ENCODE peak calls at places on chromosomes 11 and 22, in six cellular contexts. Q, N, W, Z, E and P are unnamed samples.

GRCh38 chr22:50282361-50283144 is 12.4 kb upstream of the MAPK11 start:
- DNase-seq in Q (no peak), N (peak), W (peak), Z (peak), E (peak), P (peak)

GRCh38 chr22:23894710-23895598 is 771 bp downstream of the MIF start:
- DNase-seq in Q (peak), N (peak), W (peak), Z (peak), E (peak), P (peak)

GRCh38 chr22:45336971-45337431 is 27.3 kb downstream of the FAM118A start:
- DNase-seq in Q (peak), N (no peak), W (no peak), Z (peak), E (no peak), P (no peak)

GRCh38 chr22:19111584-19111983 is 10.6 kb downstream of the DGCR2 start:
- DNase-seq in Q (no peak), N (no peak), W (no peak), Z (no peak), E (no peak), P (no peak)

GRCh38 chr11:19577849-19578619 is 134.6 kb upstream of the NAV2 start:
- DNase-seq in Q (no peak), N (no peak), W (no peak), Z (peak), E (peak), P (peak)

GRCh38 chr22:49800408-49801238 is 27.1 kb downstream of the BRD1 start:
- DNase-seq in Q (no peak), N (no peak), W (no peak), Z (no peak), E (no peak), P (no peak)

GRCh38 chr11:70592641-70593165 is 194.4 kb downstream of the CTTN start:
- DNase-seq in Q (no peak), N (no peak), W (no peak), Z (no peak), E (no peak), P (no peak)

GRCh38 chr11:132424433-132424832 is 1054.0 kb downstream of the NTM start:
- DNase-seq in Q (no peak), N (no peak), W (no peak), Z (no peak), E (peak), P (no peak)

GRCh38 chr11:44592125-44592643 is 26.7 kb downstream of the CD82 start:
- DNase-seq in Q (peak), N (no peak), W (no peak), Z (no peak), E (peak), P (peak)

GRCh38 chr22:39234157-39234793 is 10.5 kb downstream of the PDGFB start:
- DNase-seq in Q (no peak), N (no peak), W (no peak), Z (peak), E (peak), P (no peak)

GRCh38 chr11:71179877-71180276 is 72.5 kb downstream of the SHANK2 start:
- DNase-seq in Q (no peak), N (no peak), W (no peak), Z (no peak), E (no peak), P (no peak)

GRCh38 chr22:49261616-49262015 is 566.1 kb downstream of the BRD1 start:
- DNase-seq in Q (no peak), N (peak), W (no peak), Z (no peak), E (no peak), P (no peak)

GRCh38 chr11:113806403-113806802 is 26.8 kb downstream of the CLDN25 start:
- DNase-seq in Q (no peak), N (no peak), W (peak), Z (no peak), E (peak), P (peak)

GRCh38 chr11:92765965-92766371 is 203.5 kb upstream of the MTNR1B start:
- DNase-seq in Q (no peak), N (no peak), W (no peak), Z (peak), E (peak), P (peak)

GRCh38 chr11:22681281-22681812 is 14.9 kb downstream of the GAS2 start:
- DNase-seq in Q (no peak), N (no peak), W (no peak), Z (no peak), E (no peak), P (no peak)

GRCh38 chr22:32325416-32325801 is 32.3 kb upstream of the RFPL3 start:
- DNase-seq in Q (no peak), N (peak), W (no peak), Z (no peak), E (no peak), P (no peak)

GRCh38 chr22:22397292-22397870 is 111.2 kb downstream of the ZNF280B start:
- DNase-seq in Q (no peak), N (no peak), W (peak), Z (peak), E (peak), P (peak)
- TF ChIP-seq CTCF in Q (no peak), N (no peak), W (no peak), Z (peak), E (peak), P (peak)

DNA sequence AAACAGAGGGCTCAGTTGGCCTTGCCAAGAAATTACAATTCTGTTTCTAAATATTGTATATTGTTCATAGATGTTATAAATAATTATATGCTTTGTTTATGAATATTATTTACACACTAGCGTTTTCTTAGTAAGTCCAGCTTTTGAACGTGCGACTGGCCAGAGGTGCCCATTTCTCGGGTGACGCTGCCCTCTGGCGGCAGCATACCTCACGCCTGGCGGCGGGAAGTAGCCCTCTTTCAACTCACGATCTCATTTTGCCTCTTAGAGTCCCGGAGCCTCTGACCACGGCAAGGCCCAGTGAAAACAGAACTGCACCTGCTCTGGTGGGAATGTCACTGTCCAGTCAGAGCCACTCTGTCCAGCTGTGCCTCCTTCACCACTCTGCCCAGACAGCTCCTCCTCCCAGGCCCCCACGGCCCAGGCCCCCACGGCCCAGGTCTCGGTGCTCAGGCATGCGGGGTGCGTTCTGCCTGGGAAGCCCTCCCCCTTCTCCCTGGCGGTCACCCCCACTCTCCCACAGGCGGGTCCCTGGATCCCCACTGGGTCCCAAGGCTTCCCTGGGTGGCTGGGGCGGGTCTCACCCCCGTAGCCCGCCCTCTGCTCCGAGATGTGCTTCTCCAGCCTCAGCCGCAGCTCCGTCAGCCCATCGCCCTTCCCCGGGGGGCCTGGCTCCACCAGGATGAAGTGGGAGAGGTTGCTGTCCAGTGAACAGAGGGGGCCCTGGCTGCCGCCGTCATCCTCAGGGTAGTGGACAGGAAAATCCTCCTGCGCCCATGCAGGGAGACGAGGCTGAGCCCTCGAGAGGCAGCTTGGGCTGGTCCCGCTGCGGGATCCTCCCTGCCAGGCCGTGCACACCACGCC is 19.3 kb downstream of the TSSC4 start:
- DNase-seq in Q (peak), N (peak), W (peak), Z (peak), E (peak), P (peak)
- H3K4me3 ChIP-seq in Q (no peak), N (no peak), W (no peak), Z (no peak), E (no peak), P (no peak)

GRCh38 chr11:119608781-119609180 is 120.2 kb downstream of the NECTIN1 start:
- DNase-seq in Q (no peak), N (no peak), W (no peak), Z (no peak), E (no peak), P (no peak)
- TF ChIP-seq CTCF in Q (no peak), N (no peak), W (no peak), Z (no peak), E (no peak), P (no peak)

GRCh38 chr22:37544955-37545702 is 15.2 kb upstream of the CDC42EP1 start:
- DNase-seq in Q (no peak), N (peak), W (no peak), Z (peak), E (peak), P (peak)
- H3K4me3 ChIP-seq in Q (no peak), N (peak), W (peak), Z (peak), E (peak), P (peak)

DNA sequence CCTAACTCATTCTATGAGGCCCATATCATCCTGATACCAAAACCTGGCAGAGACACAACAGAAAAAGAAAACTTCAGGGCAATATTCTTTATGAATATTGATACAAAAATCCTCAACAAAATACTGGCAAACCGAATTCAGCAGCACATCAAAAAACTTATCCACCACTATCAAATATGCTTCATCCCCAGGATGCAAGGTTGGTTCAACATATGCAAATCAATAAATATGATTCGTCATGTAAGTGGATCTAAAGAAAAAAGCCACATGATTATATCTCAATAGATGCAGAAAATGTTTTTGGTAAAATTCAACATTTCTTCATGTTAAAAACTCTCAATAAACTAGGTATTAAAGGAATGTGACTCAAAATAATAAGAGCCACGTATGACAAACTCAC is 40.9 kb downstream of the JRKL start:
- DNase-seq in Q (no peak), N (no peak), W (no peak), Z (no peak), E (no peak), P (no peak)
- TF ChIP-seq CTCF in Q (no peak), N (no peak), W (no peak), Z (no peak), E (no peak), P (no peak)

GRCh38 chr11:72243567-72244316 is at the start of gene PHOX2A:
- DNase-seq in Q (no peak), N (peak), W (no peak), Z (no peak), E (no peak), P (no peak)
- H3K4me3 ChIP-seq in Q (no peak), N (peak), W (no peak), Z (no peak), E (no peak), P (no peak)

DNA sequence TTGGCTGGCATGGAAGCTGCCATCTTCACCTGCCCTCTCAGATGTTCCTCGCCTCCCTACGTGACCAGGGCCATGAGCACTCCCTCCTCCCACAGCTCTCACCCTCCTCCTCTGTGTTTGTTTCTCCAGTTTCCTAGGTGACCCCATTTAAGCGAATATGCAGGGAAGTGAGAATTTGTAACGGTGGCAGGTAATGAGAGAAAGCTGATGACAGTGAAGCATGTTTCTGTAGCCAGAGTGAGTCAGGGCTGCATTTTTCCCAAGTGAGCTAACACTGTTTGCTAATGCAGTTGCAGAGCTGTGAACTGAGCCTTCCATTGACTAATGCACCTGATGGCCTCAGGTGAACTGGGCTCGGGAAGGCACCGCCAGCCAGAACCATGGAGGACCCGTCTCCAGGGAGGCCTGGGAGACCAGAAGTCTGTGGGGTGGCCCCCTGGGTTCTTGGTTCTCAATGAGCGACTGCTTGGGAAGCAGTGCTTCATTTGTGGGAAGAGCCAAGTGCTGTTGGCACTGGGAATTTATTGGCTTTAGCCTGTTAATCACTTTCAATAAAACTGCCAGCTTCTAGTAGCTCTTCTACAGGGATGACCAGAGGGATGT is 64.5 kb downstream of the BARX2 start:
- DNase-seq in Q (no peak), N (no peak), W (no peak), Z (peak), E (no peak), P (no peak)
- TF ChIP-seq CTCF in Q (no peak), N (no peak), W (no peak), Z (no peak), E (no peak), P (no peak)

GRCh38 chr11:3834349-3835099 is 6.2 kb downstream of the RHOG start:
- DNase-seq in Q (no peak), N (peak), W (no peak), Z (no peak), E (peak), P (no peak)
- H3K4me3 ChIP-seq in Q (no peak), N (no peak), W (no peak), Z (no peak), E (no peak), P (no peak)

DNA sequence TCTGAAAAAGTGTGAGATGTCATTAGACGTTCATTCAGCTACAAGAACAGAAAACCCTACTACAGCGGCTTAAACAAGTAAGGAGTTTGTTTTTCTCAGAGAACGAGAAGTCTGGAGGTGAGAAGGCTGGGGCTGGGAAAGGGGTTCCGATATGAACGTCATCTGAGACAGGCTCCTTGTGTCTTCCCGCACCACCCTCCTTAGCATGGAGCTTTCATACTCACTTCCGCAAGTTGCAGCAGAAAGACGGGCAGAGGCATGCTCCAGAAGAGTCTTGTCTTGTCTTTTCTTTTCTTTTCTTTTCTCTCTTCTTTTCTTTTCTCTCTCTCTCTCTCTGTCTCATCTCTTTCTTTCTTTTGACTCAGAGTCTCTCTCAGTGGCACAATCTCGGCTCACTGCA is 3.6 kb downstream of the TMEM45B start:
- DNase-seq in Q (no peak), N (no peak), W (no peak), Z (no peak), E (no peak), P (no peak)
- TF ChIP-seq CTCF in Q (no peak), N (no peak), W (no peak), Z (no peak), E (no peak), P (no peak)